ENCODE peak calls at places on chromosomes 3 and 15, in nine cellular contexts. I is C1 segment of cervical spinal cord, E is T-helper 9 cell, D is AG09319, T is GM23248, U is GM12891, N is pulmonary artery endothelial cell, S is hepatocyte, H is upper lobe of right lung. K is an unnamed sample.

GRCh38 chr15:57820119-57820518 is 113.6 kb downstream of the POLR2M start:
- DNase-seq in I (no peak), E (no peak), D (no peak), T (peak), U (no peak), N (peak), S (no peak), H (no peak), K (peak)

GRCh38 chr15:26772588-26773484 is at the start of gene GABRB3:
- DNase-seq in I (peak), E (no peak), D (no peak), T (peak), U (no peak), N (no peak), S (peak), H (peak), K (no peak)

GRCh38 chr3:50714953-50715352 is 40.2 kb downstream of the DOCK3 start:
- DNase-seq in I (no peak), E (no peak), D (no peak), T (peak), U (no peak), N (no peak), S (peak), H (no peak), K (peak)

GRCh38 chr3:100458814-100459213 is 33.6 kb upstream of the TMEM45A start:
- DNase-seq in I (no peak), E (no peak), D (no peak), T (no peak), U (no peak), N (no peak), S (no peak), H (no peak), K (no peak)

GRCh38 chr3:153625506-153625905 is 463.5 kb downstream of the RAP2B start:
- DNase-seq in I (no peak), E (no peak), D (no peak), T (no peak), U (no peak), N (no peak), S (no peak), H (no peak), K (no peak)

GRCh38 chr3:32098528-32098927 is 7.9 kb upstream of the GPD1L start:
- DNase-seq in I (no peak), E (no peak), D (no peak), T (no peak), U (no peak), N (no peak), S (no peak), H (no peak), K (no peak)

GRCh38 chr15:58081446-58081845 is 15.9 kb upstream of the ALDH1A2 start:
- DNase-seq in I (no peak), E (no peak), D (no peak), T (peak), U (no peak), N (no peak), S (no peak), H (no peak), K (no peak)

GRCh38 chr3:112372396-112372795 is 39.4 kb downstream of the CD200 start:
- DNase-seq in I (no peak), E (no peak), D (no peak), T (no peak), U (no peak), N (no peak), S (no peak), H (no peak), K (no peak)

GRCh38 chr3:47225310-47225906 is 57.2 kb downstream of the KIF9 start:
- DNase-seq in I (peak), E (no peak), D (peak), T (peak), U (no peak), N (no peak), S (no peak), H (no peak), K (no peak)

GRCh38 chr3:1092771-1093170 is at the start of gene CNTN6:
- DNase-seq in I (no peak), E (no peak), D (no peak), T (no peak), U (no peak), N (no peak), S (peak), H (no peak), K (no peak)

GRCh38 chr3:46110701-46111493 is 83.6 kb upstream of the XCR1 start:
- DNase-seq in I (peak), E (no peak), D (no peak), T (peak), U (no peak), N (no peak), S (peak), H (no peak), K (peak)